ENCODE peak calls at places on chromosomes 11 and 22, in nine cellular contexts. A is MM.1S; C is H7; J is cardiac muscle cell; B is colonic mucosa; W is CD8-positive, alpha-beta memory T cell; D is pancreas; R is psoas muscle; O is heart right ventricle. U is an unnamed sample.

GRCh38 chr11:72643547-72643946 is 30.7 kb downstream of the PDE2A start:
- DNase-seq in C (no peak), R (peak; percentile 28), D (no peak), J (no peak), O (no peak), B (no peak), A (no peak), W (no peak), U (no peak)

GRCh38 chr11:88480217-88480616 is 142.7 kb upstream of the CTSC start:
- DNase-seq in J (no peak), B (no peak), R (no peak), A (no peak), W (no peak), C (no peak), D (no peak), O (no peak), U (no peak)

GRCh38 chr11:74141274-74141695 is 29.5 kb downstream of the C2CD3 start:
- DNase-seq in J (no peak), B (peak; percentile 26), C (no peak), O (no peak), R (no peak), A (no peak), D (no peak), W (no peak), U (no peak)

GRCh38 chr11:491358-491757 is 15.7 kb downstream of the RNH1 start:
- DNase-seq in O (no peak), W (no peak), C (peak; percentile 51), D (no peak), J (no peak), A (no peak), B (no peak), R (no peak), U (no peak)

GRCh38 chr11:12019337-12019736 is 10.9 kb upstream of the DKK3 start:
- DNase-seq in R (no peak), J (no peak), O (no peak), C (no peak), W (no peak), D (no peak), A (no peak), B (no peak), U (no peak)

GRCh38 chr11:67381244-67381972 is 8.0 kb upstream of the CLCF1 start:
- DNase-seq in B (peak; percentile 33), A (no peak), D (no peak), J (no peak), C (no peak), O (no peak), R (no peak), W (no peak), U (no peak)

GRCh38 chr11:109697140-109697843 is 275.3 kb downstream of the C11orf87 start:
- DNase-seq in W (no peak), R (no peak), C (peak; percentile 41), J (peak; percentile 68), B (no peak), D (no peak), O (no peak), A (peak; percentile 60), U (peak; percentile 26)

GRCh38 chr11:84594602-84595001 is 1032.5 kb downstream of the DLG2 start:
- DNase-seq in R (no peak), J (no peak), D (no peak), C (no peak), O (no peak), B (no peak), W (no peak), A (no peak), U (no peak)

GRCh38 chr11:63537293-63538101 is 889 bp downstream of the PLAAT4 start:
- DNase-seq in B (no peak), A (peak; percentile 13), D (peak; percentile 79), W (no peak), C (peak; percentile 23), R (peak; percentile 63), O (peak; percentile 84), J (no peak), U (no peak)

GRCh38 chr11:61835663-61836024 is 7.5 kb downstream of the FADS2 start:
- DNase-seq in O (no peak), B (no peak), A (no peak), R (no peak), J (no peak), D (no peak), C (no peak), W (no peak), U (no peak)

GRCh38 chr11:59756845-59757244 is 1.7 kb downstream of the STX3 start:
- DNase-seq in O (no peak), B (peak; percentile 78), C (no peak), R (no peak), D (peak; percentile 37), J (no peak), A (peak; percentile 53), W (no peak), U (no peak)

GRCh38 chr11:64298966-64299846 is 952 bp upstream of the CATSPERZ start:
- DNase-seq in B (peak; percentile 65), O (peak; percentile 60), A (peak; percentile 4), W (no peak), C (peak; percentile 82), D (peak; percentile 59), J (peak; percentile 30), R (peak; percentile 73), U (peak; percentile 22)

GRCh38 chr22:39556970-39557811 is 13.4 kb upstream of the CACNA1I start:
- DNase-seq in A (no peak), C (peak; percentile 88), J (peak; percentile 56), O (no peak), W (no peak), B (no peak), D (no peak), R (no peak), U (no peak)

GRCh38 chr22:21446827-21447690 is 20.1 kb upstream of the TMEM191C start:
- DNase-seq in D (peak; percentile 4), C (no peak), J (no peak), O (peak; percentile 2), B (no peak), A (no peak), W (no peak), R (peak; percentile 5), U (no peak)

GRCh38 chr22:20090730-20091240 is 10.7 kb downstream of the DGCR8 start:
- DNase-seq in W (no peak), B (no peak), A (no peak), R (no peak), D (no peak), C (no peak), O (no peak), J (no peak), U (peak; percentile 33)
- H3K36me3 ChIP-seq in W (peaks cover 95% of the 10 kb centered on the region), B (peaks cover 33% of the 10 kb centered on the region), A (peaks cover 26% of the 10 kb centered on the region), R (peaks cover 95% of the 10 kb centered on the region), D (peaks cover 10% of the 10 kb centered on the region), C (peaks cover 86% of the 10 kb centered on the region), O (peaks cover 100% of the 10 kb centered on the region), J (peaks cover 86% of the 10 kb centered on the region), U (peaks cover 87% of the 10 kb centered on the region)

GRCh38 chr22:42430486-42431125 is 1.6 kb downstream of the NFAM1 start:
- DNase-seq in O (no peak), R (no peak), A (no peak), J (no peak), B (no peak), W (no peak), C (no peak), D (no peak), U (no peak)
- H3K27me3 ChIP-seq in O (peaks cover 61% of the 10 kb centered on the region), R (no peaks in the 10 kb centered on the region), A (peaks cover 86% of the 10 kb centered on the region), J (no peaks in the 10 kb centered on the region), B (no peaks in the 10 kb centered on the region), W (no peaks in the 10 kb centered on the region), C (peaks cover 4% of the 10 kb centered on the region), D (no peaks in the 10 kb centered on the region), U (no peaks in the 10 kb centered on the region)

GRCh38 chr22:43504068-43504467 is 92.3 kb downstream of the MPPED1 start:
- DNase-seq in D (no peak), O (no peak), W (no peak), B (no peak), C (no peak), J (no peak), R (no peak), A (no peak), U (no peak)
- H3K4me3 ChIP-seq in D (no peak overlapping the region), O (no peak overlapping the region), W (no peak overlapping the region), B (no peak overlapping the region), C (no peak overlapping the region), J (no peak overlapping the region), R (no peak overlapping the region), A (no peak overlapping the region), U (no peak overlapping the region)

GRCh38 chr22:49993649-49994360 is 18.8 kb downstream of the IL17REL start:
- DNase-seq in J (no peak), O (no peak), C (no peak), A (no peak), R (no peak), W (no peak), D (no peak), B (no peak), U (no peak)

GRCh38 chr22:49994361-49995058 is 18.1 kb downstream of the IL17REL start:
- DNase-seq in D (no peak), C (peak; percentile 49), R (no peak), J (no peak), W (no peak), A (no peak), B (peak; percentile 17), O (no peak), U (no peak)

GRCh38 chr22:49995413-49996191 is 17.0 kb downstream of the IL17REL start:
- DNase-seq in B (peak; percentile 22), A (no peak), O (no peak), R (no peak), J (no peak), C (peak; percentile 38), D (no peak), W (no peak), U (no peak)

GRCh38 chr22:49996192-49996531 is 16.4 kb downstream of the IL17REL start:
- DNase-seq in O (no peak), D (no peak), J (no peak), C (no peak), R (no peak), A (no peak), W (no peak), B (peak; percentile 67), U (no peak)

DNA sequence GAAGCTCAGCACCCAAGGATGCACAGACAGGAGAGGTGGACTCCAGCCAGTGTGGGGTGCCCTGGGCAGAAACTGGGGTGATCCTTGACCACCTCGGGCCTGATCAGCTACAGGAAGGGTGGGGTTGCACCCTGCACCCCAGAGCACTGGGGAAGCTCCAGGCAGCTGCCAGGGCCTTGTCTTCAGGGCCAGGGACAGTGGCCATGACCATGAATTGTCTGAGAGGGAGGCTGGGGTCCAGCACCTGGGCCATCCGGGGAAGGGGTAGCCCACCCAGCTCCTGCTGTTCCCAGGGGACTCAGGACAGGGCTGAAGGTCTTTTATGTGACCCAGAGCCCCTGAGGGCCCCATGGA is 17.5 kb downstream of the IL17REL start:
- DNase-seq in J (no peak), O (no peak), C (peak; percentile 43), R (no peak), B (no peak), W (no peak), D (no peak), A (no peak), U (no peak)
- H3K36me3 ChIP-seq in J (no peaks in the 10 kb centered on the region), O (no peaks in the 10 kb centered on the region), C (no peaks in the 10 kb centered on the region), R (no peaks in the 10 kb centered on the region), B (no peaks in the 10 kb centered on the region), W (no peaks in the 10 kb centered on the region), D (no peaks in the 10 kb centered on the region), A (no peaks in the 10 kb centered on the region), U (no peaks in the 10 kb centered on the region)

GRCh38 chr11:115502636-115503082 is 1.6 kb downstream of the CADM1 start:
- DNase-seq in D (no peak), C (peak; percentile 70), R (peak; percentile 14), O (no peak), W (no peak), A (no peak), J (no peak), B (no peak), U (no peak)
- H3K27me3 ChIP-seq in D (no peaks in the 10 kb centered on the region), C (peaks cover 53% of the 10 kb centered on the region), R (no peaks in the 10 kb centered on the region), O (peaks cover 24% of the 10 kb centered on the region), W (peaks cover 25% of the 10 kb centered on the region), A (no peaks in the 10 kb centered on the region), J (peaks cover 6% of the 10 kb centered on the region), B (peaks cover 30% of the 10 kb centered on the region), U (peaks cover 51% of the 10 kb centered on the region)

GRCh38 chr22:42271191-42271813 is 849 bp upstream of the TCF20 start:
- DNase-seq in D (no peak), B (no peak), C (no peak), R (no peak), J (no peak), O (no peak), A (no peak), W (no peak), U (no peak)
- H3K4me3 ChIP-seq in D (peak overlapping the region; percentile 96), B (peak overlapping the region; percentile 47), C (peak overlapping the region; percentile 47), R (peak overlapping the region; percentile 97), J (no peak overlapping the region), O (no peak overlapping the region), A (no peak overlapping the region), W (no peak overlapping the region), U (no peak overlapping the region)

U was measured in CD4-positive, CD25-positive, alpha-beta regulatory T cell.